ENCODE peak calls at places on chromosome X, in seven cellular contexts. E, I, Z, F, J, Q and T are unnamed samples.
A peak's percentile ranks its signal among the peaks of the same experiment; 100 is the strongest.

GRCh38 chrX:119693032-119693995 is at the start of gene SEPTIN6:
- DNase-seq in E (peak; percentile 59), I (peak; percentile 63), Z (peak; percentile 88), F (peak; percentile 76), J (peak; percentile 79), Q (no peak), T (peak; percentile 53)

GRCh38 chrX:13223868-13224555 is 95.8 kb downstream of the ATXN3L start:
- DNase-seq in E (peak; percentile 39), I (no peak), Z (no peak), F (no peak), J (no peak), Q (no peak), T (no peak)

GRCh38 chrX:34619920-34620319 is 37.2 kb downstream of the TMEM47 start:
- DNase-seq in E (no peak), I (no peak), Z (no peak), F (no peak), J (no peak), Q (no peak), T (no peak)

GRCh38 chrX:150683536-150684146 is 9.6 kb upstream of the MTMR1 start:
- DNase-seq in E (peak; percentile 26), I (no peak), Z (peak; percentile 43), F (no peak), J (peak; percentile 27), Q (no peak), T (no peak)

GRCh38 chrX:150779367-150779766 is 86.2 kb downstream of the MTMR1 start:
- DNase-seq in E (no peak), I (no peak), Z (no peak), F (no peak), J (no peak), Q (no peak), T (no peak)

GRCh38 chrX:68934421-68934820 is 105.6 kb downstream of the EFNB1 start:
- DNase-seq in E (no peak), I (no peak), Z (no peak), F (no peak), J (no peak), Q (no peak), T (no peak)

GRCh38 chrX:54029543-54030143 is 14.6 kb downstream of the PHF8 start:
- DNase-seq in E (no peak), I (no peak), Z (no peak), F (no peak), J (no peak), Q (no peak), T (no peak)

GRCh38 chrX:76427560-76428242 is at the start of gene MAGEE1:
- DNase-seq in E (peak; percentile 34), I (peak; percentile 33), Z (peak; percentile 80), F (peak; percentile 64), J (peak; percentile 67), Q (peak; percentile 19), T (peak; percentile 31)

GRCh38 chrX:18617351-18617750 is 54.6 kb downstream of the RS1 start:
- DNase-seq in E (peak; percentile 82), I (no peak), Z (no peak), F (no peak), J (no peak), Q (no peak), T (no peak)

GRCh38 chrX:71612256-71612655 is 6.1 kb downstream of the CXCR3 start:
- DNase-seq in E (no peak), I (no peak), Z (no peak), F (no peak), J (no peak), Q (no peak), T (no peak)
- TF ChIP-seq TAF1 in E (no peak), I (no peak), Z (no peak), F (no peak), J (no peak), Q (no peak), T (no peak)

GRCh38 chrX:30278365-30278764 is 30.8 kb downstream of the NR0B1 start:
- DNase-seq in E (no peak), I (no peak), Z (no peak), F (no peak), J (no peak), Q (no peak), T (no peak)
- TF ChIP-seq TAF1 in E (no peak), I (no peak), Z (no peak), F (no peak), J (no peak), Q (no peak), T (no peak)

GRCh38 chrX:106611682-106612402 is at the start of gene RADX:
- DNase-seq in E (peak; percentile 58), I (peak; percentile 25), Z (peak; percentile 53), F (peak; percentile 75), J (peak; percentile 14), Q (peak; percentile 49), T (peak; percentile 19)

GRCh38 chrX:106613277-106613676 is 1.5 kb downstream of the RADX start:
- DNase-seq in E (no peak), I (no peak), Z (no peak), F (no peak), J (no peak), Q (no peak), T (no peak)

GRCh38 chrX:106612403-106612789 is 618 bp downstream of the RADX start:
- DNase-seq in E (peak; percentile 0), I (no peak), Z (no peak), F (peak; percentile 36), J (no peak), Q (no peak), T (no peak)

GRCh38 chrX:106608016-106608415 is 3.8 kb upstream of the RADX start:
- DNase-seq in E (no peak), I (no peak), Z (no peak), F (no peak), J (no peak), Q (no peak), T (no peak)

GRCh38 chrX:106611323-106611681 is 476 bp upstream of the RADX start:
- DNase-seq in E (no peak), I (no peak), Z (no peak), F (no peak), J (no peak), Q (no peak), T (no peak)
- TF ChIP-seq TAF1 in E (no peak), I (no peak), Z (no peak), F (no peak), J (no peak), Q (no peak), T (no peak)

DNA sequence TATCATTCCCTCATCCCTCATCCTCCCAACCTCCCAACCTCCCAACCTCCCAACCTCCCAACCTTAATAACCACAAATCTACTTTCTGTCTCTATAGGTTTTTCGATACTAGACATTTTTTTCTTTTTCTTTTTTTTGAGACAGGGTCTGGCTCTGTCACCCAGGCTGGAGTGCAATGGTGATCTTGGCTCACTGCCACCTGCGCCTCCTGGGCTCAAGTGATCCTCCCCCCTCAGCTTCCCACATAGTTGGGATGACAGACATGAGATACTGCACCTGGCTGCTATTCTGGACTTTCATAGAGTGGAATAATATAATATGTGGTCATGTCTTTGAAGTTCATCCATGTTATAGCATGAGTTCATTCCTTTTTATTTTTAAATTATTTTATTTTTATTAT is 39.5 kb upstream of the ZFX start:
- DNase-seq in E (no peak), I (no peak), Z (no peak), F (no peak), J (no peak), Q (no peak), T (no peak)
- TF ChIP-seq TAF1 in E (no peak), I (no peak), Z (no peak), F (no peak), J (no peak), Q (no peak), T (no peak)

GRCh38 chrX:24969812-24970211 is 46.0 kb downstream of the ARX start:
- DNase-seq in E (no peak), I (no peak), Z (no peak), F (no peak), J (no peak), Q (no peak), T (no peak)

GRCh38 chrX:24961809-24962208 is 54.0 kb downstream of the ARX start:
- DNase-seq in E (no peak), I (no peak), Z (no peak), F (no peak), J (no peak), Q (no peak), T (no peak)

GRCh38 chrX:24965400-24965799 is 50.4 kb downstream of the ARX start:
- DNase-seq in E (no peak), I (no peak), Z (no peak), F (no peak), J (no peak), Q (no peak), T (no peak)

DNA sequence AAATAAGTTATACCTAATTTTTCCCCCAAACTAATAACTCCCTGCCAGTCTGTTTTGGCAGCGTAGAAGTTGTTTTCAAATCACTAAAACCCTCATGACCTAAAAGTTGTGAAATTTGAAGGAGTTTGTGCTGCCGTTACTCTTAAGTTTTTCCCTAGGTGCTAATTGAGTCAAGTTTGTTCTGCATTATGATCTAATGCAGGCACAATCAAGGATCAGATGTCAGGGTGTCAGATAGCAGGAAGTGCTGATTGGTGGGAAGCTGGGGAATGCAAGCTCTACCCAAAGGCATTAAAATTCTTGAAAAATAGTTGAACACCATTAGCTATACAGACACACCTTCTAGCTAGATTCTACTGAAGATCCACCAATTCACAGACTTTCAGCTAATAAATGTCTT is 51.9 kb downstream of the ARX start:
- DNase-seq in E (no peak), I (no peak), Z (no peak), F (no peak), J (no peak), Q (no peak), T (no peak)
- TF ChIP-seq TAF1 in E (no peak), I (no peak), Z (no peak), F (no peak), J (no peak), Q (no peak), T (no peak)

GRCh38 chrX:10011991-10012390 is 44.8 kb downstream of the CLDN34 start:
- DNase-seq in E (no peak), I (no peak), Z (no peak), F (no peak), J (no peak), Q (no peak), T (no peak)

GRCh38 chrX:10012776-10013175 is 45.6 kb downstream of the CLDN34 start:
- DNase-seq in E (no peak), I (no peak), Z (no peak), F (no peak), J (no peak), Q (no peak), T (no peak)

GRCh38 chrX:10008483-10009056 is 41.4 kb downstream of the CLDN34 start:
- DNase-seq in E (no peak), I (no peak), Z (no peak), F (no peak), J (no peak), Q (no peak), T (no peak)

GRCh38 chrX:10010686-10011085 is 43.5 kb downstream of the CLDN34 start:
- DNase-seq in E (peak; percentile 67), I (no peak), Z (no peak), F (no peak), J (no peak), Q (no peak), T (no peak)

DNA sequence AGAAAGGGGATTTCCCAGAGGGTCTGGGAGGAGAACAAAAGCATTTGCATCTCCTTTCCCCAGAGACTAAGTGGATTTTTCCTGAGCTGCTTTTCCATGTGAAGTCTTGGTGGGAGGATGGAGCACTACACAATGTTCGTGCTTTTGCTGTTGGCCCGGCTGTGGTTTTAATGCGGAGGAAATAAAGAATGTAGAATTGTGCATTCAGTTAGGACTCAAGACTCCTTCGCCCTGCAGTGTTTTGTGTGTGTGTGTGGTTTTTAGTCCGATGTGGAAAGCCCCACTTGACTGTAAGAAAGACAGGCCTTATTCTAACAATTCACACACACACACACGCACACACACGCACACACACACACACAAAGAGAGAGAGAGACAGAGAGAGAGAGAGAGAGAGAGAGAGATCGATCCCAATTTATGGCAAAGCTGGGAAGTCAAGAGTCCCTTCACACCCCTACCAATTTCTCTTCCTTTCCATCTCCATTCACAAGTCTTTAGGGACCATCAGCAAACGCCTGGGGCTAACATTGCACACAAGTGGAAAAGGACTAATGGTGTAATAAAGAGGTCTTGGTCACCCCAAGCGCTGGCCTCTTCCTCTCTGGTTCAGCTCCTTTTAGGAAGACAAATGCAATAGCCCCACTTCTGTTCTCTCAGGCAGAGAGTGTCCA is 44.2 kb downstream of the CLDN34 start:
- DNase-seq in E (no peak), I (no peak), Z (no peak), F (no peak), J (no peak), Q (peak; percentile 48), T (no peak)
- TF ChIP-seq TAF1 in E (no peak), I (no peak), Z (no peak), F (no peak), J (no peak), Q (no peak), T (no peak)